ENCODE peak calls at places on chromosomes 13 and 19, in seven cellular contexts. Y is stomach, U is adrenal gland, D is transverse colon, X is prostate gland, M is breast epithelium, J is uterus. S is an unnamed sample.

GRCh38 chr13:98742961-98743360 is 9.5 kb downstream of the SLC15A1 start:
- DNase-seq in Y (no peak), U (no peak), D (no peak), X (no peak), M (no peak), J (no peak), S (no peak)

GRCh38 chr19:13150187-13150918 is at the start of the genes IER2 and STX10:
- DNase-seq in Y (peak; percentile 95), U (peak; percentile 97), D (peak; percentile 96), X (peak; percentile 95), M (peak; percentile 97), J (peak; percentile 96), S (peak; percentile 78)

GRCh38 chr19:18460313-18460712 is 22.4 kb upstream of the ISYNA1 start:
- DNase-seq in Y (peak; percentile 63), U (peak; percentile 81), D (peak; percentile 66), X (no peak), M (no peak), J (peak; percentile 79), S (no peak)

GRCh38 chr19:15115080-15115479 is 7.9 kb downstream of the SYDE1 start:
- DNase-seq in Y (peak; percentile 43), U (peak; percentile 85), D (peak; percentile 42), X (no peak), M (no peak), J (peak; percentile 67), S (no peak)

GRCh38 chr19:33763661-33764343 is 32.9 kb upstream of the KCTD15 start:
- DNase-seq in Y (no peak), U (no peak), D (no peak), X (no peak), M (no peak), J (no peak), S (no peak)

GRCh38 chr13:54162069-54162468 is 1133.5 kb downstream of the OLFM4 start:
- DNase-seq in Y (no peak), U (no peak), D (no peak), X (no peak), M (no peak), J (no peak), S (no peak)

GRCh38 chr13:30615851-30616311 is 1.8 kb upstream of the USPL1 start:
- DNase-seq in Y (no peak), U (no peak), D (no peak), X (no peak), M (no peak), J (no peak), S (no peak)

GRCh38 chr13:98470920-98471319 is 106.0 kb downstream of the STK24 start:
- DNase-seq in Y (no peak), U (no peak), D (no peak), X (no peak), M (no peak), J (no peak), S (no peak)

GRCh38 chr13:100652510-100652909 is 22.1 kb downstream of the TMTC4 start:
- DNase-seq in Y (no peak), U (no peak), D (no peak), X (no peak), M (no peak), J (no peak), S (no peak)

GRCh38 chr19:15841875-15842569 is 26.6 kb upstream of the OR10H1 start:
- DNase-seq in Y (no peak), U (no peak), D (no peak), X (no peak), M (no peak), J (no peak), S (no peak)

GRCh38 chr13:35472308-35473008 is 4.0 kb downstream of the MAB21L1 start:
- DNase-seq in Y (no peak), U (no peak), D (no peak), X (no peak), M (no peak), J (no peak), S (no peak)

GRCh38 chr13:34886987-34887386 is 55.1 kb upstream of the NBEA start:
- DNase-seq in Y (no peak), U (no peak), D (no peak), X (no peak), M (no peak), J (no peak), S (no peak)

GRCh38 chr13:88223958-88224357 is 552.8 kb downstream of the SLITRK5 start:
- DNase-seq in Y (no peak), U (no peak), D (no peak), X (no peak), M (no peak), J (no peak), S (no peak)

GRCh38 chr19:19966862-19967261 is 66.1 kb downstream of the ZNF93 start:
- DNase-seq in Y (no peak), U (no peak), D (no peak), X (no peak), M (no peak), J (no peak), S (no peak)

GRCh38 chr13:75302031-75302430 is 179.9 kb downstream of the TBC1D4 start:
- DNase-seq in Y (no peak), U (no peak), D (no peak), X (no peak), M (no peak), J (no peak), S (no peak)

GRCh38 chr13:22893149-22893548 is 287.6 kb upstream of the SGCG start:
- DNase-seq in Y (no peak), U (no peak), D (no peak), X (no peak), M (no peak), J (no peak), S (no peak)

GRCh38 chr13:99384468-99384867 is 77.3 kb upstream of the GPR183 start:
- DNase-seq in Y (no peak), U (no peak), D (no peak), X (no peak), M (no peak), J (no peak), S (no peak)

GRCh38 chr13:47628666-47629065 is 372.4 kb downstream of the SUCLA2 start:
- DNase-seq in Y (no peak), U (no peak), D (no peak), X (no peak), M (no peak), J (no peak), S (peak; percentile 2)

GRCh38 chr19:19207637-19208582 is 3.8 kb upstream of the NCAN start:
- DNase-seq in Y (no peak), U (no peak), D (no peak), X (no peak), M (no peak), J (no peak), S (no peak)

GRCh38 chr13:44667950-44668349 is 91.8 kb upstream of the TSC22D1 start:
- DNase-seq in Y (no peak), U (no peak), D (no peak), X (no peak), M (no peak), J (no peak), S (no peak)

DNA sequence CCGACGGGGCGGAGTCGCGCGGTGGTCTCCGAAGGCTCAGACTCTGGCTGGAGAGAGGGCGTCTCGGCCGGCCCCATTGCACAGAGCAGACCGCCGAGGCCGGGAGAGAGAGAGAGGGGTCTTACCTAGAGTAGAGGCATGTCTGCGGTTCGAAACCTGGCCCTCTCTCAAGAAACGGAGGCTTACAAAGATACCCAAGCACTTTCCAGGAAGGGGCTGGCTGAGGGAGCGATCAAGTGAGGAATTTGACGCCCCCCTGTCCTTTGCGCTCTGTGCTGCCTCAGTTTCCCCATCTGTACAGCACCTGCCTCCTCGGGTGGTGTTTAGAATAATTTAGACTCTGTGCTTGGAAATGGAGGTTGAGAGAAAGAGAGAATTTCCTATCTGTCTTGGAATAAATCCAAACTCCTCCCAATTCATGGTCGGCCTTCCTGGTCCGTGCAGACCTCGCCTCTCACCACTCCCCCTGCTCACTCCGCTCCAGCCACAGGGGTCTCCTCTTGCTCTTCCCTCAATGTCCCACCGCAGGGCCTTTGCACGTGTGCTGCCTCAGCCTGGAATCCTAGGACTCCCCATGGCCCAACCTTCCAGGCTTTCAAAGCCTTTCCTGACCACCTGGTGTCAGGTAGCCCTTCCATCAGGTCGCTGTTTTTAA is 659 bp upstream of the ISOC2 start:
- DNase-seq in Y (no peak), U (no peak), D (no peak), X (no peak), M (no peak), J (no peak), S (no peak)
- TF ChIP-seq POLR2A in Y (no peak), U (no peak), D (no peak), X (peak; percentile 47), M (peak; percentile 51), J (no peak), S (peak; percentile 91)

DNA sequence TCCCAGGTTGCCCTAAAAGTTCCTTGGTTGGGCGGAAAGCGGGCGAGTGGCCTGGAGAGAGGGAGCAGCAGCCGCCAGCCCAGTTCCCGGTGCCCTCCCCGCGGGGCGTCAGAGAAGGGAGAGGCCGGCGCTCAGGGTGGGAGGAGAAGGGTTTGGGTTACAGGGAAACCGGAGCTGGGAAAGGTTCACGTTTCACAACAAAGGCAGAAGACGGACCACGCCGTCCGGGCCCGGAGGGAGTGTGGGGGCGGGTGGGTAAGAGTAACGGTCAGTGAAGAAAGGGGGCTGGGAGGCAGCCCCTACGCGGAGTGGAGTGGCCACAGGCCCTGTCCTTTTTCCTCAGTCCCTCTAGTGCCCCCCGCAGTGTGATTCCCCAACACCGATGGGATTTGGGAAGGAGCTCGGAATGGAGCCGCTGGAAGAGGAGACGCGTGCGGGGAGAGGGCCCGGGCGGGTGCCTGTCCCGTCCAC is 1.6 kb downstream of the SIX5 start:
- DNase-seq in Y (peak; percentile 77), U (peak; percentile 86), D (peak; percentile 74), X (peak; percentile 83), M (peak; percentile 83), J (peak; percentile 88), S (peak; percentile 73)
- TF ChIP-seq POLR2A in Y (no peak), U (peak; percentile 85), D (peak; percentile 60), X (peak; percentile 91), M (peak; percentile 59), J (peak; percentile 75), S (no peak)

GRCh38 chr19:35908977-35909683 is 1.0 kb upstream of the TYROBP start:
- DNase-seq in Y (peak; percentile 55), U (peak; percentile 76), D (peak; percentile 68), X (no peak), M (peak; percentile 40), J (no peak), S (no peak)
- TF ChIP-seq POLR2A in Y (no peak), U (no peak), D (no peak), X (peak; percentile 14), M (no peak), J (no peak), S (no peak)

GRCh38 chr19:37695144-37695899 is 24.2 kb downstream of the ZNF607 start:
- DNase-seq in Y (no peak), U (no peak), D (no peak), X (no peak), M (no peak), J (no peak), S (no peak)

GRCh38 chr19:37692956-37693660 is 26.5 kb downstream of the ZNF607 start:
- DNase-seq in Y (no peak), U (no peak), D (no peak), X (no peak), M (no peak), J (no peak), S (no peak)

DNA sequence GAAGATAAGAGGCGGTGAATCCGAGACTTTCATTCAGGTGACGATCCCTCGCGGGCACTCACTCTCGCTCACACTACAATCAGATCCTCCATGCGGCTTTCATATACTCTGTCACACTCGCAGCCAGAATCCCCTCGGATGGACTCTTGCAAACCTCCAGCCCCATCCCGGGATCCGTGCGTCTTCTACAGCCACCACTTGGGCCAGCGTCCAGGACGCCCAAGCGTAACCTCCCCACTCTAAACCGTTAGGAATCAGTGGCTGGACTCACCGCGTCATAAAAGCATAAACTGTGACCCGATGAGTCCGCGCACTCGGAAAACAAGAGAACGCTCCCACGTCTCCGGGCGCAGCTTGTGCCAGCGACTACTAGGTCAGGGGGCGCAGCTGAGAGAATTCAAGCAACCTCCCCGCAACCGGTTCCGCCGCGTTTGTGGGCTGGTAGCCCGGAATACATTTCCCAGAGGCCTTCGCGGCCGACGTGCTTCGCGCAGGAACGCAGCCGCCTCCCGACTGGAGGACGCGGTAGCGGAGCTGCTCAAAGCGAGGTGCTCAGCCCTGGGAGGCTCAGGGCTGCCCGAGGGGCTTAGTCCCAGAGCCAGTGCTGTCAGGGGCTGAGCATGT is 27.6 kb downstream of the ZNF607 start:
- DNase-seq in Y (peak; percentile 63), U (peak; percentile 85), D (peak; percentile 84), X (peak; percentile 69), M (peak; percentile 46), J (peak; percentile 81), S (no peak)
- TF ChIP-seq POLR2A in Y (no peak), U (peak; percentile 74), D (peak; percentile 19), X (no peak), M (no peak), J (no peak), S (no peak)

S was measured in H54.